ENCODE peak calls at places on chromosomes 6 and 20, in six cellular contexts. P is Calu3, W is lower lobe of right lung, H is choroid plexus epithelial cell, L is cardiac fibroblast, E is B cell. X is an unnamed sample.

GRCh38 chr20:37425103-37425625 is 79.2 kb downstream of the SRC start:
- DNase-seq in L (no peak), W (no peak), P (no peak), H (no peak), E (no peak), X (no peak)

GRCh38 chr20:15814903-15815302 is 758.3 kb downstream of the KIF16B start:
- DNase-seq in L (no peak), W (no peak), E (no peak), P (no peak), H (peak; percentile 18), X (no peak)

GRCh38 chr20:59616306-59616705 is 12.0 kb downstream of the PHACTR3 start:
- DNase-seq in W (no peak), P (no peak), L (no peak), H (no peak), E (no peak), X (no peak)

GRCh38 chr6:111220383-111221031 is 133.2 kb downstream of the SLC16A10 start:
- DNase-seq in W (no peak), L (no peak), H (no peak), E (no peak), P (no peak), X (no peak)

GRCh38 chr20:25399038-25399430 is 8.4 kb upstream of the ABHD12 start:
- DNase-seq in L (peak; percentile 85), W (no peak), H (peak; percentile 91), P (no peak), E (no peak), X (peak; percentile 90)

GRCh38 chr6:136952714-136953260 is 30.7 kb downstream of the SLC35D3 start:
- DNase-seq in P (peak; percentile 16), W (no peak), L (no peak), E (no peak), H (no peak), X (no peak)

GRCh38 chr6:168336967-168337366 is 17.4 kb upstream of the DACT2 start:
- DNase-seq in H (no peak), E (no peak), L (no peak), P (no peak), W (no peak), X (no peak)

GRCh38 chr6:129786548-129786947 is 74.6 kb downstream of the TMEM244 start:
- DNase-seq in L (no peak), E (no peak), H (peak; percentile 26), W (no peak), P (peak; percentile 14), X (no peak)

GRCh38 chr6:12313992-12314589 is 23.9 kb downstream of the EDN1 start:
- DNase-seq in E (no peak), L (peak; percentile 47), W (no peak), H (peak; percentile 38), P (peak; percentile 77), X (peak; percentile 58)

GRCh38 chr6:107730106-107730505 is 94.0 kb downstream of the SCML4 start:
- DNase-seq in W (no peak), E (no peak), L (no peak), P (no peak), H (no peak), X (no peak)

GRCh38 chr6:28794175-28795002 is 129.4 kb downstream of the TRIM27 start:
- DNase-seq in L (peak; percentile 56), W (no peak), P (peak; percentile 54), H (peak; percentile 63), E (no peak), X (peak; percentile 43)

GRCh38 chr6:101202975-101203374 is 190.5 kb upstream of the GRIK2 start:
- DNase-seq in L (no peak), W (no peak), E (no peak), P (no peak), H (no peak), X (no peak)

GRCh38 chr6:35757461-35758123 is 18.8 kb upstream of the CLPSL2 start:
- DNase-seq in P (peak; percentile 61), L (peak; percentile 65), H (peak; percentile 86), E (no peak), W (no peak), X (peak; percentile 38)

GRCh38 chr6:148535976-148536375 is 193.3 kb downstream of the SASH1 start:
- DNase-seq in E (no peak), L (no peak), W (no peak), P (no peak), H (peak; percentile 29), X (peak; percentile 71)

GRCh38 chr20:3760980-3761379 is 6.6 kb downstream of the ADISSP start:
- DNase-seq in P (no peak), W (no peak), E (no peak), L (no peak), H (no peak), X (no peak)

GRCh38 chr20:25271486-25272222 is 23.8 kb downstream of the PYGB start:
- DNase-seq in E (no peak), W (peak; percentile 20), H (no peak), L (no peak), P (no peak), X (no peak)

GRCh38 chr6:123636771-123637170 is at the start of gene TRDN:
- DNase-seq in E (no peak), L (no peak), W (no peak), P (no peak), H (no peak), X (no peak)

GRCh38 chr6:170122676-170123075 is 168.2 kb downstream of the DLL1 start:
- DNase-seq in H (no peak), E (no peak), W (no peak), P (no peak), L (peak; percentile 58), X (no peak)

GRCh38 chr20:43691928-43692524 is 25.1 kb downstream of the MYBL2 start:
- DNase-seq in H (peak; percentile 57), E (peak; percentile 80), W (no peak), P (peak; percentile 83), L (peak; percentile 56), X (peak; percentile 39)

GRCh38 chr6:118509009-118509617 is 39.0 kb upstream of the PLN start:
- DNase-seq in H (peak; percentile 76), E (no peak), W (no peak), L (peak; percentile 62), P (peak; percentile 34), X (peak; percentile 52)

GRCh38 chr20:46414608-46415007 is 8.2 kb upstream of the ELMO2 start:
- DNase-seq in L (no peak), H (no peak), P (no peak), W (no peak), E (no peak), X (no peak)

GRCh38 chr6:18326001-18326400 is 61.1 kb upstream of the RNF144B start:
- DNase-seq in L (no peak), W (no peak), H (no peak), E (no peak), P (no peak), X (no peak)

GRCh38 chr6:56144538-56145324 is 102.6 kb downstream of the COL21A1 start:
- DNase-seq in L (peak; percentile 42), W (no peak), H (peak; percentile 24), P (no peak), E (no peak), X (peak; percentile 78)

GRCh38 chr6:170230520-170231390 is 60.1 kb downstream of the DLL1 start:
- DNase-seq in W (no peak), P (no peak), E (peak; percentile 23), L (no peak), H (no peak), X (no peak)

GRCh38 chr6:23086100-23086499 is 516.7 kb downstream of the HDGFL1 start:
- DNase-seq in L (no peak), E (no peak), P (no peak), H (no peak), W (no peak), X (no peak)

GRCh38 chr6:126195625-126196236 is 144.2 kb upstream of the CENPW start:
- DNase-seq in P (no peak), E (no peak), L (no peak), H (peak; percentile 39), W (no peak), X (no peak)

GRCh38 chr6:148367418-148368024 is 24.9 kb downstream of the SASH1 start:
- DNase-seq in H (peak; percentile 81), L (peak; percentile 96), E (no peak), W (no peak), P (no peak), X (peak; percentile 78)

GRCh38 chr6:157773248-157773773 is 49.7 kb upstream of the SNX9 start:
- DNase-seq in H (no peak), W (no peak), L (no peak), P (no peak), E (no peak), X (no peak)
- TF ChIP-seq CTCF in H (no peak), W (no peak), L (no peak), P (no peak), E (no peak), X (no peak)

GRCh38 chr6:42453027-42453648 is 1.4 kb upstream of the TRERF1 start:
- DNase-seq in P (peak; percentile 88), E (no peak), L (peak; percentile 92), W (peak; percentile 81), H (peak; percentile 91), X (peak; percentile 86)
- TF ChIP-seq CTCF in P (no peak), E (no peak), L (no peak), W (no peak), H (no peak), X (no peak)

DNA sequence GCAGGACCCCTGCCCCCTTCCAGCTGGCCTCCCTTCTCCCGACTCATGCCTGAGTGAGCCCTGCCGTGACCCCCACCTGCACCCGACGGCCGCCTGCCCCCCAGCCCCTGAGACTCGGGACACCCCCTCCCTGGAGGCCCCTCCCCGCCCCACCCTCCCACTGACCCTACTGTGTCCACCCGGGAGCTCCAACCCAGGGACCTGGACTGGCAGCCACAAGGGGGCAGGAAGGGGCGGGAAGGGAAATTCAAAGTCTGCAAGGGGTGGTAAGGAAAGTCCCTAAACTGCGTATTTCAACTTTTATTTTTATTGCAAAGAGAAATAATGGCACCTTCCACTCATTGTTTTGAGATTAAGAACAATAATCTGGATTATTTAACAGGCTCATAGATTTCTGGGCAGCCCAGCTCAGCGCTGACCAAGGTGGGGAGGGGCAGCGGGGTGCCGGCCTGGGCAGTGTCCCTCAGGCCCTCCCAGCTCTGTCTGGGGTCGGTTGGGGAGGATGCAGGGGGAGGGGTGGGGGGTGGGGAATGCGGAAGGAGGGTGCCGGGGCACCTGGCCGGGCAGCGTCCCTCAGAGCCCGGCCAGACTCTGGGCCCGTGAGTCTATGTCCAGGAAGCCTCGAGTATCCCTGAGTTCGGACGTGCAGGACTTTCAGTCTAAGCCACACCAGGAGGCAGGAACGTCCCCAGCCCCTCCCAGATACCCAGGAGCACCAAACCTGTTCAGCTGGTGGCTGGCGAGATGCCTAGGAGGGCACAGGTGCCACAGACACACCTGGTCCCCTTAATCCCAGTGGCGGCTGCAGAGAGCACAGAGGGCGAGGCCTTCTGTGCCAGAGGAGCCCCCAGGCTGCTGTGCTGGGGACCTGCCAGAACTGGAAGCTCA is 1.3 kb upstream of the PTK6 start:
- DNase-seq in W (peak; percentile 86), H (peak; percentile 27), P (peak; percentile 97), E (peak; percentile 51), L (no peak), X (no peak)
- TF ChIP-seq CTCF in W (peak; percentile 36), H (no peak), P (no peak), E (peak; percentile 64), L (no peak), X (peak; percentile 37)

GRCh38 chr20:52104546-52105044 is 87.0 kb downstream of the ZFP64 start:
- DNase-seq in E (no peak), H (peak; percentile 28), L (peak; percentile 12), P (no peak), W (no peak), X (no peak)

GRCh38 chr20:52105045-52105572 is 86.5 kb downstream of the ZFP64 start:
- DNase-seq in P (no peak), L (peak; percentile 41), W (no peak), H (peak; percentile 49), E (no peak), X (peak; percentile 27)

GRCh38 chr20:52103911-52104545 is 87.6 kb downstream of the ZFP64 start:
- DNase-seq in H (peak; percentile 25), L (peak; percentile 10), E (no peak), W (no peak), P (no peak), X (no peak)

GRCh38 chr20:52103469-52103910 is 88.1 kb downstream of the ZFP64 start:
- DNase-seq in E (no peak), L (peak; percentile 10), P (no peak), H (peak; percentile 39), W (no peak), X (no peak)

GRCh38 chr20:52105573-52106422 is 85.8 kb downstream of the ZFP64 start:
- DNase-seq in L (peak; percentile 27), W (no peak), P (no peak), H (peak; percentile 39), E (no peak), X (no peak)
- TF ChIP-seq CTCF in L (peak; percentile 27), W (no peak), P (no peak), H (peak; percentile 54), E (no peak), X (peak; percentile 29)